ENCODE peak calls at places on chromosome 17, in ten cellular contexts. V, T, E, N, S, K, I, F, P and D are unnamed samples.

GRCh38 chr17:77153487-77153886 is 12.7 kb downstream of the SEC14L1 start:
- DNase-seq in S (no peak), K (no peak), F (peak; percentile 66), P (no peak), I (no peak), N (no peak), E (peak; percentile 51), V (no peak), T (no peak), D (no peak)

GRCh38 chr17:72512649-72513556 is 392.1 kb downstream of the SOX9 start:
- DNase-seq in P (no peak), I (no peak), S (no peak), T (no peak), F (no peak), N (no peak), K (no peak), V (no peak), E (no peak), D (no peak)

GRCh38 chr17:71360301-71360700 is 760.5 kb upstream of the SOX9 start:
- DNase-seq in T (no peak), P (no peak), N (no peak), V (no peak), I (no peak), F (no peak), S (no peak), K (no peak), E (no peak), D (no peak)

GRCh38 chr17:57599271-57600045 is 145.6 kb downstream of the CCDC182 start:
- DNase-seq in V (peak; percentile 58), E (no peak), S (no peak), F (no peak), P (peak; percentile 34), T (no peak), I (no peak), N (peak; percentile 72), K (no peak), D (no peak)

GRCh38 chr17:50469671-50470305 is 1.1 kb upstream of the CHAD start:
- DNase-seq in S (no peak), P (no peak), N (no peak), T (no peak), K (no peak), F (no peak), E (peak; percentile 52), I (no peak), V (no peak), D (no peak)

GRCh38 chr17:49959183-49959935 is 9.6 kb upstream of the DLX4 start:
- DNase-seq in F (no peak), N (no peak), K (no peak), I (no peak), V (no peak), T (no peak), E (no peak), P (no peak), S (no peak), D (no peak)

GRCh38 chr17:45410144-45411091 is 22.3 kb downstream of the ARHGAP27 start:
- DNase-seq in F (no peak), N (peak; percentile 72), I (no peak), E (no peak), S (no peak), P (peak; percentile 71), V (peak; percentile 76), K (no peak), T (no peak), D (no peak)

GRCh38 chr17:32495347-32496253 is 8.8 kb downstream of the CDK5R1 start:
- DNase-seq in V (no peak), T (no peak), F (no peak), E (peak; percentile 84), S (no peak), K (no peak), P (no peak), I (no peak), N (no peak), D (no peak)

GRCh38 chr17:29557085-29557697 is 9.6 kb downstream of the ABHD15 start:
- DNase-seq in V (no peak), S (no peak), F (no peak), K (no peak), I (no peak), T (no peak), P (no peak), E (no peak), N (peak; percentile 33), D (no peak)

GRCh38 chr17:81392909-81393654 is 2.2 kb upstream of the BAHCC1 start:
- DNase-seq in V (no peak), I (no peak), T (no peak), E (no peak), P (no peak), K (no peak), F (no peak), N (no peak), S (no peak), D (no peak)

GRCh38 chr17:44829558-44830358 is at the start of gene GJC1:
- DNase-seq in S (no peak), V (no peak), N (no peak), E (peak; percentile 62), T (no peak), F (no peak), P (peak; percentile 19), I (no peak), K (no peak), D (no peak)

GRCh38 chr17:17999364-18000007 is 26.8 kb downstream of the DRC3 start:
- DNase-seq in V (no peak), S (no peak), K (no peak), N (no peak), T (no peak), E (no peak), I (no peak), P (no peak), F (no peak), D (no peak)

GRCh38 chr17:81825841-81826471 is 7.1 kb downstream of the MCRIP1 start:
- DNase-seq in T (no peak), E (no peak), N (no peak), S (no peak), K (no peak), V (no peak), F (no peak), P (no peak), I (no peak), D (no peak)

GRCh38 chr17:76407509-76407908 is 23.1 kb downstream of the SPHK1 start:
- DNase-seq in K (no peak), T (no peak), P (no peak), E (no peak), S (no peak), N (no peak), V (no peak), F (no peak), I (no peak), D (no peak)

GRCh38 chr17:50205111-50205821 is 3.8 kb upstream of the COL1A1 start:
- DNase-seq in P (no peak), T (no peak), N (no peak), S (no peak), F (no peak), V (no peak), I (no peak), K (no peak), E (no peak), D (no peak)

GRCh38 chr17:51351890-51352289 is 91.5 kb downstream of the UTP18 start:
- DNase-seq in I (peak; percentile 2), K (no peak), T (peak; percentile 50), V (no peak), N (no peak), S (no peak), E (peak; percentile 65), F (no peak), P (no peak), D (no peak)

GRCh38 chr17:13584701-13585080 is 17.0 kb downstream of the HS3ST3A1 start:
- DNase-seq in K (no peak), N (no peak), F (no peak), T (no peak), E (no peak), P (no peak), V (no peak), S (no peak), I (no peak), D (no peak)

GRCh38 chr17:9266769-9267168 is 245.5 kb downstream of the NTN1 start:
- DNase-seq in F (no peak), I (no peak), P (no peak), S (no peak), N (no peak), V (no peak), K (no peak), T (no peak), E (no peak), D (no peak)

GRCh38 chr17:77465358-77466041 is 324.7 kb downstream of the SEC14L1 start:
- DNase-seq in P (peak; percentile 84), T (no peak), V (peak; percentile 90), K (no peak), I (no peak), N (peak; percentile 94), F (no peak), S (no peak), E (no peak), D (no peak)

GRCh38 chr17:17350491-17351355 is 47.5 kb downstream of the NT5M start:
- DNase-seq in S (no peak), F (no peak), I (no peak), V (no peak), N (no peak), E (no peak), P (no peak), T (no peak), K (no peak), D (no peak)

GRCh38 chr17:60526726-60527125 is 684 bp upstream of the APPBP2 start:
- DNase-seq in V (no peak), T (no peak), I (peak; percentile 25), E (no peak), P (no peak), F (no peak), K (no peak), N (no peak), S (no peak), D (no peak)

GRCh38 chr17:58242171-58242784 is 3.9 kb downstream of the LPO start:
- DNase-seq in V (peak; percentile 25), S (no peak), N (no peak), E (no peak), T (no peak), F (no peak), I (no peak), P (peak; percentile 60), K (no peak), D (no peak)

GRCh38 chr17:65553646-65554567 is 7.5 kb downstream of the AXIN2 start:
- DNase-seq in V (no peak), T (no peak), N (no peak), I (no peak), P (peak; percentile 32), F (no peak), K (no peak), E (peak; percentile 47), S (no peak), D (no peak)